ENCODE peak calls at places on chromosomes 2 and 18, in five cellular contexts. S is EL; K is heart right ventricle; I is AG20443; C is CD4-positive, CD25-positive, alpha-beta regulatory T cell. O is an unnamed sample.

GRCh38 chr2:28082131-28082530 is 191.6 kb downstream of the BABAM2 start:
- DNase-seq in S (peak; percentile 53), K (no peak), I (no peak), C (no peak), O (peak; percentile 67)

GRCh38 chr2:238107525-238108422 is 7.6 kb downstream of the ESPNL start:
- DNase-seq in S (no peak), K (no peak), I (no peak), C (no peak), O (no peak)

GRCh38 chr2:222311321-222311977 is 12.7 kb upstream of the PAX3 start:
- DNase-seq in S (peak; percentile 58), K (no peak), I (no peak), C (no peak), O (no peak)

GRCh38 chr2:231632559-231633142 is 40.0 kb downstream of the TEX44 start:
- DNase-seq in S (peak; percentile 73), K (no peak), I (peak; percentile 42), C (no peak), O (no peak)

GRCh38 chr18:50080932-50081560 is 113.9 kb downstream of the MYO5B start:
- DNase-seq in S (no peak), K (no peak), I (no peak), C (no peak), O (no peak)

GRCh38 chr2:195252018-195252417 is 405.0 kb upstream of the SLC39A10 start:
- DNase-seq in S (no peak), K (no peak), I (no peak), C (no peak), O (no peak)

GRCh38 chr2:233711312-233712008 is 1.2 kb upstream of the UGT1A5 start:
- DNase-seq in S (peak; percentile 70), K (peak; percentile 71), I (peak; percentile 85), C (peak; percentile 52), O (peak; percentile 84)

GRCh38 chr2:112836695-112837117 is at the start of gene IL1B:
- DNase-seq in S (peak; percentile 86), K (no peak), I (peak; percentile 73), C (no peak), O (peak; percentile 60)

GRCh38 chr2:167438206-167438605 is 549.9 kb downstream of the XIRP2 start:
- DNase-seq in S (peak; percentile 60), K (no peak), I (no peak), C (no peak), O (peak; percentile 83)

GRCh38 chr2:134365356-134365755 is 111.5 kb downstream of the MGAT5 start:
- DNase-seq in S (peak; percentile 27), K (no peak), I (no peak), C (no peak), O (peak; percentile 28)

GRCh38 chr2:230472619-230473018 is 56.6 kb downstream of the SP100 start:
- DNase-seq in S (peak; percentile 67), K (no peak), I (peak; percentile 40), C (peak; percentile 36), O (peak; percentile 53)

O was measured in A172.